ENCODE peak calls at places on chromosomes 6 and 20, in eight cellular contexts. C, W, L, K, J, S, B and X are unnamed samples.

GRCh38 chr20:63854766-63855362 is 6.4 kb upstream of the ABHD16B start:
- DNase-seq in K (no peak), W (peak; percentile 31), S (no peak), C (no peak), J (no peak), B (peak; percentile 80), L (no peak), X (no peak)

GRCh38 chr6:33992191-33992590 is 153.7 kb downstream of the GRM4 start:
- DNase-seq in C (no peak), S (no peak), L (no peak), W (no peak), J (no peak), K (no peak), B (no peak), X (no peak)

GRCh38 chr6:88712243-88712936 is 251.0 kb downstream of the RNGTT start:
- DNase-seq in W (no peak), B (no peak), S (no peak), L (no peak), C (no peak), K (no peak), J (no peak), X (no peak)

GRCh38 chr20:25283221-25283951 is 35.5 kb downstream of the PYGB start:
- DNase-seq in W (no peak), C (no peak), L (no peak), S (no peak), B (peak; percentile 72), J (no peak), K (no peak), X (no peak)

GRCh38 chr6:3712827-3713226 is 38.7 kb downstream of the PXDC1 start:
- DNase-seq in S (no peak), K (no peak), B (no peak), L (no peak), W (no peak), C (no peak), J (no peak), X (no peak)

GRCh38 chr6:114084327-114084890 is 113.5 kb upstream of the HDAC2 start:
- DNase-seq in J (peak; percentile 5), S (no peak), W (no peak), C (no peak), B (no peak), K (no peak), L (no peak), X (no peak)

GRCh38 chr6:27374824-27375612 is 13.5 kb upstream of the ZNF391 start:
- DNase-seq in J (peak; percentile 25), B (peak; percentile 93), S (peak; percentile 36), K (peak; percentile 35), L (peak; percentile 78), W (peak; percentile 77), C (peak; percentile 86), X (peak; percentile 44)

GRCh38 chr6:107692351-107692750 is 131.8 kb downstream of the SCML4 start:
- DNase-seq in B (no peak), C (no peak), J (peak; percentile 54), W (no peak), S (no peak), L (no peak), K (no peak), X (no peak)

GRCh38 chr20:53751394-53752368 is 158.0 kb upstream of the ZNF217 start:
- DNase-seq in S (no peak), B (no peak), K (no peak), J (no peak), C (no peak), W (no peak), L (no peak), X (peak; percentile 61)

GRCh38 chr6:25882066-25882496 is 8.0 kb upstream of the SLC17A3 start:
- DNase-seq in B (peak; percentile 79), S (no peak), J (no peak), L (no peak), C (peak; percentile 30), W (no peak), K (no peak), X (peak; percentile 28)

GRCh38 chr6:39362487-39362865 is 40.0 kb upstream of the KCNK16 start:
- DNase-seq in J (no peak), S (no peak), K (no peak), C (no peak), L (no peak), B (no peak), W (no peak), X (no peak)

GRCh38 chr6:116828983-116829382 is at the start of gene GPRC6A:
- DNase-seq in K (no peak), J (no peak), S (no peak), L (no peak), C (no peak), B (no peak), W (no peak), X (no peak)

GRCh38 chr6:16773376-16773775 is 12.1 kb upstream of the ATXN1 start:
- DNase-seq in K (no peak), C (no peak), B (no peak), W (no peak), L (no peak), S (no peak), J (no peak), X (no peak)

GRCh38 chr6:104940881-104941693 is 15.8 kb upstream of the LIN28B start:
- DNase-seq in C (peak; percentile 88), W (no peak), S (peak; percentile 82), J (no peak), L (peak; percentile 85), K (no peak), B (peak; percentile 77), X (peak; percentile 53)

GRCh38 chr20:9617062-9617461 is 102.7 kb downstream of the LAMP5 start:
- DNase-seq in C (peak; percentile 85), L (peak; percentile 48), S (peak; percentile 51), J (peak; percentile 50), W (peak; percentile 46), B (no peak), K (no peak), X (no peak)

GRCh38 chr20:50903353-50904051 is 27.7 kb downstream of the ADNP start:
- DNase-seq in B (no peak), S (no peak), J (no peak), L (no peak), K (no peak), W (no peak), C (no peak), X (no peak)

GRCh38 chr6:5529015-5529414 is 267.7 kb downstream of the FARS2 start:
- DNase-seq in W (no peak), K (no peak), J (peak; percentile 17), S (no peak), L (no peak), B (no peak), C (no peak), X (no peak)

GRCh38 chr6:81997091-81997926 is 244.8 kb upstream of the TENT5A start:
- DNase-seq in W (peak; percentile 5), L (no peak), J (peak; percentile 89), B (no peak), S (no peak), K (peak; percentile 62), C (peak; percentile 32), X (no peak)

GRCh38 chr20:61810709-61811565 is 254.7 kb downstream of the TAF4 start:
- DNase-seq in K (no peak), C (no peak), B (peak; percentile 64), J (no peak), S (no peak), L (no peak), W (no peak), X (no peak)

GRCh38 chr6:162722633-162723032 is 4.9 kb downstream of the PRKN start:
- DNase-seq in C (no peak), B (no peak), L (no peak), K (no peak), J (no peak), S (no peak), W (no peak), X (no peak)

GRCh38 chr6:79413562-79414002 is 123.6 kb downstream of the LCA5 start:
- DNase-seq in C (peak; percentile 34), J (no peak), S (no peak), K (no peak), B (no peak), L (no peak), W (no peak), X (no peak)

GRCh38 chr6:1639430-1639829 is 29.7 kb downstream of the FOXC1 start:
- DNase-seq in J (no peak), C (no peak), K (no peak), W (no peak), S (no peak), B (no peak), L (no peak), X (no peak)

GRCh38 chr6:1640476-1640875 is 30.8 kb downstream of the FOXC1 start:
- DNase-seq in C (no peak), B (no peak), W (no peak), K (no peak), J (no peak), L (no peak), S (no peak), X (no peak)

GRCh38 chr6:1643830-1644445 is 34.2 kb downstream of the FOXC1 start:
- DNase-seq in B (no peak), K (no peak), J (no peak), W (no peak), L (no peak), C (no peak), S (no peak), X (no peak)

GRCh38 chr6:1643111-1643510 is 33.4 kb downstream of the FOXC1 start:
- DNase-seq in B (no peak), L (no peak), W (no peak), S (no peak), J (no peak), C (no peak), K (no peak), X (no peak)

GRCh38 chr6:1641391-1641790 is 31.7 kb downstream of the FOXC1 start:
- DNase-seq in S (no peak), W (no peak), K (no peak), B (no peak), J (no peak), L (no peak), C (peak; percentile 78), X (no peak)
- TF ChIP-seq CTCF in S (no peak), W (no peak), K (no peak), B (no peak), J (no peak), L (no peak), C (no peak), X (no peak)

GRCh38 chr6:31546339-31546961 is at the start of gene ATP6V1G2:
- DNase-seq in K (peak; percentile 79), W (peak; percentile 71), C (peak; percentile 94), B (peak; percentile 95), J (peak; percentile 92), S (peak; percentile 89), L (peak; percentile 72), X (peak; percentile 85)
- TF ChIP-seq CTCF in K (peak; percentile 98), W (peak; percentile 98), C (peak; percentile 98), B (peak; percentile 98), J (peak; percentile 93), S (peak; percentile 96), L (peak; percentile 98), X (peak; percentile 97)

DNA sequence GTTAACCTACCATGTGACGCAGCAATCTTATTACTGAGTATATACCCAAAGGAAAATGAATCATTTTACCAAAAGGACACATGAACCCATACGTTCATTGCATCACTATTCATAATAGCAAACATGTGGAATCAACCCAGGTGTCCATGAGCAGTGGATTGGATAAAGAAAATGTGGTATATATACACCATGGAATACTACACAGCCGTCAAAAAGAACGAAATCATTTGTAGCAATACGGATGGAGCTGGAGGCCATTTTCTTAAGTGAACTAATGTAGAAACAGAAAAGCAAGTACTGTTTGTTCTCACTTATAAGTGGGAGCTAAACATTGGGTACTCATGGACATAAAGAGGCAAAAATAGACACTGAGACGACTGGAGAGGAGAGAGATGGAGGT is 44.2 kb downstream of the TBPL1 start:
- DNase-seq in C (no peak), W (no peak), L (no peak), B (no peak), S (no peak), J (no peak), K (no peak), X (no peak)
- TF ChIP-seq CTCF in C (no peak), W (no peak), L (no peak), B (no peak), S (no peak), J (no peak), K (no peak), X (no peak)

GRCh38 chr6:129575378-129576118 is 134.4 kb downstream of the ARHGAP18 start:
- DNase-seq in B (no peak), K (peak; percentile 35), J (peak; percentile 72), C (peak; percentile 65), L (no peak), S (no peak), W (no peak), X (no peak)
- TF ChIP-seq CTCF in B (peak; percentile 49), K (peak; percentile 72), J (peak; percentile 88), C (peak; percentile 91), L (no peak), S (peak; percentile 79), W (peak; percentile 19), X (peak; percentile 33)